ENCODE peak calls at places on chromosomes 1 and 21, in seven cellular contexts. D is IMR-90; I is tibial nerve; H is cardiac muscle cell; F is CD8-positive, alpha-beta T cell; Y is cardiac fibroblast; V is pancreas. C is an unnamed sample.

GRCh38 chr1:7229696-7230095 is 444.4 kb downstream of the CAMTA1 start:
- DNase-seq in I (no peak), V (no peak), F (no peak), D (peak; percentile 74), H (no peak), Y (peak; percentile 61), C (peak; percentile 14)

GRCh38 chr1:247407180-247407616 is 8.8 kb upstream of the NLRP3 start:
- DNase-seq in D (no peak), Y (no peak), F (peak; percentile 62), V (no peak), H (no peak), I (no peak), C (no peak)

GRCh38 chr1:63615809-63616420 is 22.7 kb downstream of the PGM1 start:
- DNase-seq in H (peak; percentile 77), I (peak; percentile 98), F (peak; percentile 40), V (peak; percentile 49), Y (peak; percentile 88), D (peak; percentile 75), C (no peak)

GRCh38 chr21:41932576-41933258 is 21.1 kb downstream of the C2CD2 start:
- DNase-seq in I (no peak), Y (peak; percentile 87), D (peak; percentile 56), F (no peak), V (no peak), H (no peak), C (no peak)

GRCh38 chr1:237287876-237288517 is 246.0 kb downstream of the RYR2 start:
- DNase-seq in Y (no peak), V (no peak), I (no peak), F (no peak), D (no peak), H (peak; percentile 42), C (no peak)

GRCh38 chr1:112840631-112841624 is 115.1 kb downstream of the SLC16A1 start:
- DNase-seq in I (no peak), H (peak; percentile 62), F (no peak), Y (peak; percentile 16), D (no peak), V (no peak), C (no peak)

GRCh38 chr21:34113842-34114241 is 40.5 kb downstream of the MRPS6 start:
- DNase-seq in F (no peak), I (no peak), D (no peak), V (no peak), Y (no peak), H (no peak), C (no peak)

GRCh38 chr1:150578278-150579109 is 916 bp downstream of the MCL1 start:
- DNase-seq in I (peak; percentile 80), Y (peak; percentile 95), F (no peak), V (peak; percentile 48), H (peak; percentile 69), D (peak; percentile 91), C (peak; percentile 61)

GRCh38 chr21:42161401-42161956 is 57.5 kb upstream of the ABCG1 start:
- DNase-seq in V (no peak), Y (no peak), F (no peak), I (no peak), H (no peak), D (no peak), C (no peak)

GRCh38 chr1:173114381-173114780 is 63.6 kb upstream of the TNFSF18 start:
- DNase-seq in V (no peak), H (no peak), I (no peak), F (no peak), Y (no peak), D (no peak), C (no peak)

GRCh38 chr1:173118404-173118803 is 67.7 kb upstream of the TNFSF18 start:
- DNase-seq in Y (no peak), D (no peak), H (no peak), F (no peak), I (no peak), V (no peak), C (no peak)

GRCh38 chr1:173117108-173117633 is 66.4 kb upstream of the TNFSF18 start:
- DNase-seq in V (no peak), Y (no peak), H (no peak), F (no peak), I (no peak), D (no peak), C (no peak)

GRCh38 chr1:173112129-173112528 is 61.4 kb upstream of the TNFSF18 start:
- DNase-seq in V (no peak), Y (peak; percentile 84), D (peak; percentile 67), I (no peak), H (no peak), F (no peak), C (peak; percentile 48)

DNA sequence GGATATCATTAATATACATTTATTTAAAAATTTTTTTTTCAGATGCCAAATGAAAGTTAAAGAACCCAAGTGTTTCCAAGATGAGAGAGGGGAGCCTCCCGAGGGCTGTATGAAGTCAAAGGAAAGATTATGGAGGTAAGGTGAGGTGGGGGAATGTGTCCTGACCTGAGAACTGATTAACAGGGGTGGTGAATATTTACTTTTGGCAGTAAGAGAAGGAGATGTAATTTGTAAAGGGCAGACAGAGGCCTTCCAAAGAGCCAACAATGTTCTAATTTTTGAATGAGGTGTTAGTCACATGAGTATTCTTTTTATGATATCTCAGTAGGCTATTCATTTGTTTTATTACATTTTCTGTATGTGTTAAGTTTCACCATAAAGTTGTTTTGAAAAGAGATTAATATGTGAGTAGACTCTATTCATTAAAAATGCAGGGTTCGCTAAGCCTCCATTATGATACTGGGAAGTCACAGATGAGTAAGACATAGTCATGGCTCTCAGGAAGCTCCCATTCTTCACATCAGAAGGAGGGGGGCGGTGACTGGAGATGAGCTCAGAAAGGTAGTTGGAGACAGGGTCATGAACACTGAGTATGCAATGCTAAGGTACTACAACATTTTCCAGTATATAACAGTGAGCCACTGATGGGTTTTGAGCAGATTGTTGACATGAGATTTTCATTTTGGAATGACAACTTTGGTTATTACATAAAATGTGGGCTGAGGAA is 62.4 kb upstream of the TNFSF18 start:
- DNase-seq in F (no peak), H (no peak), V (no peak), D (peak; percentile 85), I (no peak), Y (peak; percentile 88), C (peak; percentile 49)
- H3K4me3 ChIP-seq in F (no peak overlapping the region), H (no peak overlapping the region), V (no peak overlapping the region), D (no peak overlapping the region), I (no peak overlapping the region), Y (no peak overlapping the region), C (no peak overlapping the region)

DNA sequence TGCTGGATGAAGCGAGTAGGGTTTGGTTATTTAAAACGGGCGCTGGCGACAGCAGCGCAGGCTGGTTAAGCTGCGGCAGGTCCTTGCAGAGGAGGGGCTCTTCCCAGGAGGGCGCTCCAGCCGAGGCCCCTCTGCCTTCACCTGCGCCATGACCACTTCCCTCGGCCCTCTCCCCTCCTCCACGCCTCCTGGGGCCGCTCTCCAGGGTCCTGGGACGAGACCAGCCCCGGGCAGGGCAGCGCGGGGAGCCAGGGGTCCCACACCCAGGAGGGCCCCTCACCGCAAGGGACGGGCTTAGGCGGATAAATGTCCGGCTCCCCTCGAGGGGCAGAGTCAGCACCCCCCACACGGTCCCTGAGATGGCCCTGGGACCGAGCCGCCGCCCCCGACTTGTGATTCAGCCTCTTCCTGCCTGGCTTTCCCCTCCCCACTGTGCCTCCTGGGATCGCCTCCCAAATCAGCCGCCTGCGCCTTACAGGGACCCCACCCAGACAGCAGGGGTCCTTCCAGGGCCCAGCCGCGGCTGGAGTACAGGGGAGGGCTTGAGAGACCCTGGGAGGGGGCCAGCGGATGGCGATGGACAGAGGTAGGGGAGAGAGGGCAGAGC is 380.7 kb downstream of the MATN1 start:
- DNase-seq in H (peak; percentile 62), V (no peak), F (no peak), I (no peak), D (no peak), Y (no peak), C (no peak)
- H3K4me3 ChIP-seq in H (no peak overlapping the region), V (no peak overlapping the region), F (no peak overlapping the region), I (no peak overlapping the region), D (no peak overlapping the region), Y (no peak overlapping the region), C (no peak overlapping the region)

GRCh38 chr1:145886811-145887210 is 1.1 kb upstream of the ANKRD35 start:
- DNase-seq in F (no peak), H (no peak), D (no peak), I (no peak), V (no peak), Y (no peak), C (no peak)

GRCh38 chr1:145885738-145886287 is at the start of gene ANKRD35:
- DNase-seq in D (peak; percentile 34), F (peak; percentile 77), I (peak; percentile 78), V (peak; percentile 71), Y (peak; percentile 65), H (peak; percentile 88), C (no peak)

GRCh38 chr1:145887631-145888030 is 2.0 kb upstream of the ANKRD35 start:
- DNase-seq in I (no peak), Y (no peak), H (no peak), F (no peak), V (no peak), D (no peak), C (no peak)

GRCh38 chr1:145884675-145885074 is 991 bp downstream of the ANKRD35 start:
- DNase-seq in I (no peak), Y (peak; percentile 85), F (no peak), D (peak; percentile 65), V (no peak), H (no peak), C (peak; percentile 47)

GRCh38 chr1:145886390-145886789 is 724 bp upstream of the ANKRD35 start:
- DNase-seq in Y (no peak), F (no peak), H (no peak), D (no peak), V (no peak), I (no peak), C (no peak)
- H3K4me3 ChIP-seq in Y (peak overlapping the region; percentile 64), F (peak overlapping the region; percentile 84), H (peak overlapping the region; percentile 46), D (peak overlapping the region; percentile 71), V (peak overlapping the region; percentile 69), I (peak overlapping the region; percentile 81), C (peak overlapping the region; percentile 70)

GRCh38 chr1:53462213-53462612 is 3.0 kb downstream of the DMRTB1 start:
- DNase-seq in F (no peak), Y (no peak), D (no peak), I (no peak), V (no peak), H (no peak), C (no peak)

GRCh38 chr1:53460666-53461328 is 1.6 kb downstream of the DMRTB1 start:
- DNase-seq in V (no peak), Y (no peak), H (no peak), D (no peak), I (no peak), F (no peak), C (no peak)

GRCh38 chr1:53463961-53464899 is 5.0 kb downstream of the DMRTB1 start:
- DNase-seq in F (no peak), D (no peak), I (no peak), V (no peak), Y (no peak), H (no peak), C (no peak)

GRCh38 chr1:53461329-53462044 is 2.3 kb downstream of the DMRTB1 start:
- DNase-seq in F (no peak), Y (no peak), V (no peak), H (no peak), I (no peak), D (no peak), C (no peak)

DNA sequence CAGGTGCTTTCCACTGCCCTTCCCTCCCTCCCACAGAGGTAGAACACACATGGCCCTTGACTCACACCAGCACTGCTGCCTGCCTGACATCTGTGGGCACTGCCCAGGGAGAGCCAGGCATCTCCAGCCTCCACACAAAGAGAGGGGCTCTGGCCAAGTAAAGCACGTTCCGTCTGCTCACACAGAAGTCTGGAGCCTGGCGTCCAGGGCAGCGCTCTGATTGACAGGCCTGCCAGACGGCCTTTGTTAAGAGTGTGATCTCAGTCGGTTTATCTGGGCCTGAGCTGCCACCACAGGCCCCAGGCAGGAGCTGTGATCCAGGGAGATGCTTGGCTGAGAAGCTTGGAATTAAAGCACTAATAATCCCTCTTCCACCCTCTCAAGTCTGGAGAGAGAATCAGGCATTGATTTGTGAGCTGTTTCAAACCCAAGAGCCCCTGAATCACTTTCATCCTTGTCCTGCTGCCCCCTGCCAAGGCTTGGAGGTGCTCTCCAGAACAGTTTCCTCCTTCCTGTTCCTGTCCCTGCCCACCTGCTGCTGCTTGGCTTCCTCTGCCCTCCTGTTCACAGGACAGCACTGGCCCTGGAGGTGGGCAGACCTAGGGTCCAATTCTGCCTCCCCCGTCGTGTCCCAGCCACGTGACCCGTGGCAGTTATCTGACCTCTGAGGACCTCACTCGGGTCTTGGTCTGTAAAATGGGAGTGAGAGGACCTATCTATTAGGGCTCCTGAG is 3.7 kb downstream of the DMRTB1 start:
- DNase-seq in D (no peak), I (no peak), Y (no peak), V (no peak), F (no peak), H (peak; percentile 49), C (no peak)
- H3K4me3 ChIP-seq in D (no peak overlapping the region), I (no peak overlapping the region), Y (no peak overlapping the region), V (no peak overlapping the region), F (no peak overlapping the region), H (no peak overlapping the region), C (no peak overlapping the region)

C was measured in skeletal muscle cell.